ENCODE peak calls at places on chromosome 13, in nine cellular contexts. N, J, L, B, W, D, X, H and Q are unnamed samples.

GRCh38 chr13:111470933-111471332 is 150.5 kb downstream of the TEX29 start:
- DNase-seq in N (no peak), J (no peak), L (no peak), B (no peak), W (no peak), D (no peak), X (no peak), H (no peak), Q (no peak)

GRCh38 chr13:93227906-93228801 is 1.5 kb downstream of the GPC6 start:
- DNase-seq in N (peak; percentile 93), J (no peak), L (peak; percentile 87), B (peak; percentile 69), W (no peak), D (peak; percentile 40), X (no peak), H (peak; percentile 22), Q (peak; percentile 90)

GRCh38 chr13:94568443-94568842 is 27.5 kb downstream of the TGDS start:
- DNase-seq in N (no peak), J (no peak), L (no peak), B (no peak), W (no peak), D (no peak), X (no peak), H (no peak), Q (no peak)

GRCh38 chr13:59532405-59532804 is 631.3 kb downstream of the DIAPH3 start:
- DNase-seq in N (no peak), J (peak; percentile 37), L (no peak), B (no peak), W (no peak), D (no peak), X (no peak), H (no peak), Q (no peak)

GRCh38 chr13:64453831-64454230 is 2776.3 kb downstream of the PCDH9 start:
- DNase-seq in N (peak; percentile 15), J (no peak), L (peak; percentile 1), B (no peak), W (no peak), D (no peak), X (no peak), H (no peak), Q (no peak)

GRCh38 chr13:97723655-97724054 is 229.8 kb upstream of the IPO5 start:
- DNase-seq in N (no peak), J (no peak), L (no peak), B (no peak), W (no peak), D (no peak), X (no peak), H (no peak), Q (no peak)

GRCh38 chr13:93055233-93055632 is 171.4 kb upstream of the GPC6 start:
- DNase-seq in N (no peak), J (no peak), L (no peak), B (no peak), W (no peak), D (no peak), X (no peak), H (no peak), Q (no peak)

GRCh38 chr13:26254583-26255102 is 714 bp downstream of the CDK8 start:
- DNase-seq in N (peak; percentile 38), J (peak; percentile 36), L (peak; percentile 31), B (peak; percentile 14), W (peak; percentile 46), D (peak; percentile 56), X (no peak), H (no peak), Q (peak; percentile 71)

GRCh38 chr13:76516013-76516412 is 370.2 kb downstream of the KCTD12 start:
- DNase-seq in N (peak; percentile 79), J (no peak), L (peak; percentile 92), B (no peak), W (no peak), D (no peak), X (no peak), H (no peak), Q (no peak)

GRCh38 chr13:31160857-31161582 is 684 bp downstream of the HSPH1 start:
- DNase-seq in N (peak; percentile 85), J (peak; percentile 39), L (peak; percentile 75), B (peak; percentile 9), W (peak; percentile 38), D (peak; percentile 65), X (no peak), H (peak; percentile 19), Q (peak; percentile 83)

GRCh38 chr13:21297452-21297851 is 121.0 kb downstream of the MRPL57 start:
- DNase-seq in N (no peak), J (no peak), L (no peak), B (no peak), W (no peak), D (no peak), X (no peak), H (no peak), Q (no peak)

GRCh38 chr13:97496511-97496910 is 62.5 kb downstream of the RAP2A start:
- DNase-seq in N (peak; percentile 63), J (no peak), L (no peak), B (no peak), W (no peak), D (no peak), X (no peak), H (no peak), Q (peak; percentile 19)

GRCh38 chr13:59247166-59247565 is 916.6 kb downstream of the DIAPH3 start:
- DNase-seq in N (peak; percentile 12), J (no peak), L (no peak), B (no peak), W (no peak), D (peak; percentile 22), X (no peak), H (no peak), Q (no peak)

GRCh38 chr13:110042253-110042652 is 255.9 kb upstream of the IRS2 start:
- DNase-seq in N (no peak), J (no peak), L (peak; percentile 54), B (no peak), W (no peak), D (no peak), X (no peak), H (no peak), Q (no peak)

GRCh38 chr13:110044521-110045200 is 258.3 kb upstream of the IRS2 start:
- DNase-seq in N (peak; percentile 47), J (no peak), L (peak; percentile 16), B (no peak), W (no peak), D (no peak), X (no peak), H (no peak), Q (no peak)

GRCh38 chr13:110045919-110046318 is 259.5 kb upstream of the IRS2 start:
- DNase-seq in N (no peak), J (no peak), L (no peak), B (no peak), W (no peak), D (no peak), X (no peak), H (no peak), Q (no peak)

GRCh38 chr13:110047511-110047910 is 259.4 kb downstream of the COL4A1 start:
- DNase-seq in N (peak; percentile 99), J (no peak), L (peak; percentile 91), B (no peak), W (no peak), D (no peak), X (no peak), H (no peak), Q (peak; percentile 49)

DNA sequence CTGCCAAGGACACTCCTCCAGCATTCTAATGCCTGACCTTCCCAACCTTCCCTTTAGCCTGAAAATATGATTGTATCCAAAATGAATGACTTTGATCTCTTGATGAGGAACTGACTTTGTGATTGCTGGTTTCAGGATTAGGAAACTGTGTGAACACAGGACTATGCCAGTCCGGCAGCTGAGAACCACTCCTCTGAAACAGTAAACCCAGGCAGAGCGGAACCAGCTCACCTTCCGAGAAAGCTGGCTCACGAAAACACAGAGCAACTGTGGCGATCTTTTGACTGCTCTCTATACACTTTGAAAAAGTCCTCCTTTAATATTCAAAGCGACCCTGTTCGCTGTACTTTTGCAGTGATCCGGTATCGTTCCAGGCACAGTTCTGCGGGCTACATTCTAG is 258.8 kb upstream of the IRS2 start:
- DNase-seq in N (no peak), J (no peak), L (no peak), B (no peak), W (no peak), D (no peak), X (no peak), H (no peak), Q (no peak)
- H3K27ac ChIP-seq in N (no peak overlapping the region), J (no peak overlapping the region), L (no peak overlapping the region), B (no peak overlapping the region), W (no peak overlapping the region), D (no peak overlapping the region), X (no peak overlapping the region), H (no peak overlapping the region), Q (no peak overlapping the region)

GRCh38 chr13:113485545-113485944 is 5.0 kb downstream of the DCUN1D2 start:
- DNase-seq in N (no peak), J (no peak), L (no peak), B (no peak), W (no peak), D (no peak), X (no peak), H (no peak), Q (no peak)
- H3K27ac ChIP-seq in N (peak overlapping the region; percentile 19), J (no peak overlapping the region), L (no peak overlapping the region), B (no peak overlapping the region), W (no peak overlapping the region), D (no peak overlapping the region), X (no peak overlapping the region), H (no peak overlapping the region), Q (peak overlapping the region; percentile 21)

DNA sequence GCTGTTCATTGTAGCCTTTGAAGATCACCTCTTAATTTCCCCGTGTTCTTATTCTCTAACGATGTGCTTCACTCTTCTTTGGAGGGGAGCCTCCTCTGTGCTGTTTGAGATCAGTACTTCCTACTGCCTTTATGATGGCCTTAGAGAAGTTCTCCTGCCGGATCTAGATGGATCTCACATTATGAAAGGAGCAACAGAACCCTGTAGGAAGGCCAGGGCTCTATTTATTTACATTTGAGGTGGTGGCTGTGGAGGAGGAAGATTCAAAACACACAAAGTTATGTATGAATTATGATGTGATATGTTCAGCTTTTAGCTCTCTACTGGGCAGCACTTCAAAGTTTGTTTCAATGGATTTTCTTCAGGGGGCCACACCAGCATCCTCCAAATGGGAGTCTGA is 322.3 kb downstream of the DLEU7 start:
- DNase-seq in N (no peak), J (no peak), L (no peak), B (no peak), W (no peak), D (no peak), X (no peak), H (no peak), Q (no peak)
- H3K27ac ChIP-seq in N (no peak overlapping the region), J (no peak overlapping the region), L (peak overlapping the region; percentile 28), B (no peak overlapping the region), W (no peak overlapping the region), D (peak overlapping the region; percentile 19), X (no peak overlapping the region), H (no peak overlapping the region), Q (peak overlapping the region; percentile 79)

DNA sequence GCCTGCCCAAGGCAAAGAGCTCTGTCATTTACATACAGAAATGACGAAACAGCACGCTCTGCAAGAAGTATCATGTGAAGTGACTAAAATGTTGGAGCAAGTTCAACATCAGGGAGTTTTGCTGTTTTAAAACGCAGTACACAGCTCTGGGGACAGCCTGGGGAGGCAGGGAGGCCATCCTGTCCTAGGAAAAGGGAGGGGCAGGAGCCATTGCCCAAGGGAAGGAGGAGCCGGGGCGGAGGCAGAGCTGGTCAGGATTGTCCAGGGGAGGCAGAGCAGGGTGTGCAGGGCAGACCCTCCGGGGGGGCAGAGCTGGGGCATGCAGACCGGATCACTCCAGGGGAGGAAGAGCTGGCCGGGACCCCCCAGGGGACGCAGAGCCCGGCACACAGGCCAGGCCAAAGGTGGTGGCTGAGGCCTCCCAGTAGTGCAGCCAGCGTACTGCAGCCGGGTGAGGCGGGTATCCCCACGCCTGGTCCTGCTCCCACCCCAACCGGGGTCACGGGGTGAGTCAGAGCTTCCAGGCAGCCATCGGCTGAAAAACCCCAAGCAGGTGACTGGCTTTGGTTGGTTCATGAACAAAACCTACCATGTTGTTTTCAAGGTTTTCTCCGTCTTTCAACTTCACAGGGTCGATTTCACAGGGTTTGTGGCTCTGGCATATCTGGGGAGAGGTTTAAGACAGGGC is 41.9 kb upstream of the C13orf46 start:
- DNase-seq in N (peak; percentile 35), J (peak; percentile 57), L (peak; percentile 31), B (no peak), W (peak; percentile 83), D (no peak), X (no peak), H (peak; percentile 60), Q (no peak)
- H3K27ac ChIP-seq in N (no peak overlapping the region), J (peak overlapping the region; percentile 95), L (no peak overlapping the region), B (no peak overlapping the region), W (peak overlapping the region; percentile 8), D (no peak overlapping the region), X (no peak overlapping the region), H (no peak overlapping the region), Q (no peak overlapping the region)